ENCODE peak calls at places on chromosomes 2 and 18, in eight cellular contexts. L is cardiac fibroblast, T is Panc1, X is breast epithelium, J is lower leg skin, D is brain microvascular endothelial cell, H is sigmoid colon, K is BJ. U is an unnamed sample.

GRCh38 chr2:179107737-179108136 is 57.8 kb upstream of the CCDC141 start:
- DNase-seq in L (peak), T (no peak), J (no peak), H (no peak), X (no peak), D (peak), K (no peak), U (no peak)

GRCh38 chr2:44952143-44952805 is 10.8 kb downstream of the SIX3 start:
- DNase-seq in T (no peak), D (peak), L (peak), J (no peak), X (no peak), K (no peak), H (no peak), U (no peak)

GRCh38 chr18:36572135-36572856 is 256.5 kb downstream of the TPGS2 start:
- DNase-seq in L (peak), T (peak), D (peak), X (peak), J (no peak), H (no peak), K (no peak), U (peak)

GRCh38 chr18:9513971-9514512 is 38.7 kb downstream of the RALBP1 start:
- DNase-seq in J (no peak), K (peak), L (peak), D (peak), T (no peak), X (no peak), H (no peak), U (no peak)

GRCh38 chr2:67888351-67889005 is 174.3 kb downstream of the C1D start:
- DNase-seq in J (no peak), H (no peak), D (no peak), X (no peak), K (no peak), T (no peak), L (no peak), U (no peak)

GRCh38 chr2:231111987-231112386 is 12.9 kb downstream of the HTR2B start:
- DNase-seq in L (peak), H (no peak), J (no peak), T (no peak), X (no peak), D (peak), K (no peak), U (no peak)

GRCh38 chr2:203670939-203671338 is 35.5 kb upstream of the CD28 start:
- DNase-seq in L (peak), D (no peak), X (no peak), H (no peak), T (no peak), J (no peak), K (no peak), U (no peak)

GRCh38 chr18:21851327-21851961 is 110.9 kb downstream of the MIB1 start:
- DNase-seq in K (no peak), J (no peak), X (no peak), D (no peak), L (peak), T (no peak), H (no peak), U (no peak)

GRCh38 chr2:9206991-9207640 is 504 bp downstream of the ASAP2 start:
- DNase-seq in J (peak), T (no peak), K (no peak), D (no peak), H (no peak), X (no peak), L (no peak), U (no peak)

GRCh38 chr2:61262699-61263098 is 100.7 kb downstream of the C2orf74 start:
- DNase-seq in X (no peak), K (no peak), H (no peak), D (peak), L (peak), T (no peak), J (no peak), U (no peak)

GRCh38 chr2:176595986-176596385 is 326.7 kb downstream of the MTX2 start:
- DNase-seq in T (no peak), D (peak), H (no peak), X (no peak), L (no peak), J (no peak), K (no peak), U (peak)

GRCh38 chr2:237858294-237859081 is 935 bp upstream of the RAMP1 start:
- DNase-seq in D (peak), X (peak), K (peak), H (peak), J (peak), L (peak), T (peak), U (peak)

GRCh38 chr2:229586746-229587705 is 127.3 kb downstream of the DNER start:
- DNase-seq in K (peak), X (peak), L (peak), T (peak), D (peak), H (peak), J (peak), U (peak)

GRCh38 chr2:20351555-20352229 is 1.0 kb upstream of the PUM2 start:
- DNase-seq in J (no peak), H (no peak), T (no peak), D (no peak), X (no peak), L (no peak), K (no peak), U (peak)

GRCh38 chr18:63578357-63578958 is 8.7 kb upstream of the SERPINB13 start:
- DNase-seq in T (peak), H (no peak), D (peak), X (no peak), L (peak), K (peak), J (no peak), U (peak)

GRCh38 chr18:48938827-48939367 is 11.9 kb downstream of the SMAD7 start:
- DNase-seq in J (no peak), H (no peak), T (no peak), X (no peak), D (no peak), K (no peak), L (no peak), U (no peak)

GRCh38 chr2:62826141-62826540 is 120.6 kb downstream of the EHBP1 start:
- DNase-seq in D (no peak), L (peak), H (no peak), J (no peak), X (no peak), K (peak), T (no peak), U (no peak)

GRCh38 chr2:234178309-234179030 is 128.0 kb downstream of the SPP2 start:
- DNase-seq in K (no peak), H (no peak), L (peak), T (no peak), J (no peak), X (no peak), D (no peak), U (peak)

GRCh38 chr2:233834378-233834777 is 20.0 kb downstream of the HJURP start:
- DNase-seq in T (no peak), L (no peak), H (no peak), X (no peak), J (no peak), K (no peak), D (no peak), U (no peak)

GRCh38 chr2:204886713-204887112 is 341.4 kb downstream of the PARD3B start:
- DNase-seq in X (no peak), L (no peak), K (no peak), T (no peak), H (no peak), J (no peak), D (no peak), U (no peak)

GRCh38 chr2:204880928-204881327 is 335.7 kb downstream of the PARD3B start:
- DNase-seq in H (no peak), L (no peak), D (no peak), T (no peak), K (no peak), X (no peak), J (no peak), U (no peak)

GRCh38 chr2:204881519-204882111 is 336.3 kb downstream of the PARD3B start:
- DNase-seq in D (no peak), T (no peak), J (no peak), L (no peak), K (no peak), H (no peak), X (no peak), U (no peak)

GRCh38 chr2:204888222-204888621 is 342.9 kb downstream of the PARD3B start:
- DNase-seq in K (peak), D (no peak), L (no peak), T (no peak), J (no peak), X (no peak), H (no peak), U (no peak)

DNA sequence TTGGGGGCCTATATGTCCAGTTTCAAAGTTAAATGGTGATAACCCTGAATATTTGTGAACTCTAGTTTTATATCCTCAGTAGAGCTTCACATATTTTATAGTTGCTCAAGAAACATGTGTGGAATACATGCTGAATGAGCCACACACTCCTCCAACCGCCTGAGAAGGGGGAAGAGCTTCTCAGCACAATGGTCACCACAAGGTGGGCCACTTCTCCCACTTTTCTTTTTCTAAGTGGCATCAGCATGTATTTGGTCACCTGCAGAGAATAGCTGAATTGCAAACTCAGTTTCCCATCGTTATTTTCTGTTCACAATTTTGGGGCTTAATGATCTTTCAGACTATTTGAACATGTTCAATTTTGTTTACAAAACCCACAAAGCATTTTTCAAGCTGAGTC is 340.5 kb downstream of the PARD3B start:
- DNase-seq in L (peak), D (no peak), J (no peak), K (no peak), T (no peak), X (no peak), H (no peak), U (no peak)
- H3K4me3 ChIP-seq in L (no peak), D (no peak), J (no peak), K (no peak), T (no peak), X (no peak), H (no peak), U (no peak)

GRCh38 chr2:7118606-7119503 is 201.6 kb downstream of the RNF144A start:
- DNase-seq in K (no peak), L (peak), T (no peak), H (no peak), J (no peak), D (peak), X (no peak), U (no peak)
- TF ChIP-seq CTCF in K (peak), L (peak), T (peak), H (peak), J (no peak), D (peak), X (peak), U (peak)

DNA sequence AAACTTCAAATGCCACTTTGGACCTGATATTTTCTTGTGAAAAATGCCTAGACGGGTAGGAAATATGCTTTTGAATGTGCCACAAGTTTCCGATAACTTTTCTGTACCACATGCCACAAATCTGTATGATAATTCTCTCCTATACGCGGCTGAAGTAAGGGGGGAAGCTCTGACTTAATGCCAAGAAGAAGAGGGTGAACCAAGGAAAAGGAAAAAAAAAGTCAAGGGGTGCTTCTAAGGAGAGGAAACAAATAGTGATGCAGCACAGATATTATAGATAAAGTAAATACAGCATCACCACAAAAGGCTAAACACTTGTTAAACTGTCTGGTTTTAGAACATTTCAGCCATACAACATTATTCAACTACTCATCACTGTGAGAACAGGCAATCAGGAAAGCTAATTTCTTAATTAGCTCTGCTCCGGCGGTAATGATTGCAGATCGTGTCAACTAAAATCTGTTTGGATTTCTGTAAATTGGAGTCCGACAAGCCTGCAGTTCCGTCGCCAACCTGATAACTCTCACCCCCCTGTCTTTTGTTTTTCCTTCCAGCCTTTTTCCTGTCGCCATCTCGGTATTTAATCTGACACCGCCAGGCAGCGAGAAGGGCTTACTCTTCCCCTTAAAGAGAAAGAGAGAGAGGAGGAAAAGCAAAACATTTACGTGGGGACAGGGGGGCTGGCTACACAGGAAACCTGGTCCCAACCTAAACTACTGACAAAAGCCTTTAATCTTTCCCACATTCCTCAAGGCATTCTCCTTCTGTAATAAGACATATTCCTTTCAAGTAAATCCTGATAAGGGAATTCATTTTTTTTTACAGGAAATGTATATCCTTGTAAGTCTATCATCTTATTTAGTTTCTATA is 67.5 kb downstream of the ZEB2 start:
- DNase-seq in H (no peak), D (peak), X (no peak), J (no peak), K (no peak), L (peak), T (no peak), U (no peak)
- H3K4me3 ChIP-seq in H (no peak), D (peak), X (no peak), J (no peak), K (peak), L (peak), T (no peak), U (no peak)

DNA sequence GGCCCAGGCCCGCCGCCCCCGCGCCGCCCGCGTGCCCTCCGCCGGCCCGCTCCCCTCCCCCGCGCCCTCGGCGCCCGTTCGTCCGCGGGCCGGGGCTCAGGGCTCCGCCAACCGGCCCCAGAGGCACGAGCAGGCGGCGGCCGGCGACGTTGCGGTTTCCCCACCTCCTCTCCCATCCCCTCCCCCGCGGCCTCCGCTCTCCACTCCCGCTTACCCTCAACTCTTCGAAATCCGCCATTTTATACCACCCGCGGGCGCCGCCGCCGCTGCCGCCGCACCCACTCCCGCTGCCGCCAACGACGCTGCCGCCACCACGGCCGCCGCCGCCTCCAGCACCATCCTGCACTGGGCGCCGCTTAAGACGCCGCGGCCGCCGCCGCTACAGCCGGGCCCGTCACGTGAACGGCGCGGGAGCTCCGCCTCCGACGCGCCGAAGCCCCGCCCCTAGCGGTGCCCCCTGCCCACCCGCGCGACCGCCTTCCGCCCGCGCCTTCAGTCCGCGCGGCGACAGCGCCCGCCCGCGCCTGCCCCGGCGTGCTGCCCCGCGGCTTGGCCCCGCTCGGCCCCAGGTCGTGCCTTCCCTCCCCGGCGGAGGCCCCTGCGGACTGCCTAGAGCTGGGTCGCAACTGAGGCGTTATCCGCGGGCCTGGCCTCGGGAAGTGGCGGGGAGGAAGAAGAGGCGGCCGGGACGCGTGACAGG is at the start of the genes KATNAL2 and PIAS2:
- DNase-seq in K (no peak), D (peak), T (no peak), J (peak), L (peak), H (peak), X (peak), U (no peak)
- TF ChIP-seq CTCF in K (no peak), D (no peak), T (no peak), J (no peak), L (no peak), H (no peak), X (no peak), U (peak)